ENCODE peak calls at places on chromosomes 11 and 22, in four cellular contexts. Z is K562, D is prostate gland, T is spleen. A is an unnamed sample.

GRCh38 chr22:38649841-38650522 is 6.2 kb downstream of the FAM227A start:
- DNase-seq in Z (no peak), D (no peak), T (no peak), A (no peak)

GRCh38 chr11:57379732-57380131 is 1.2 kb downstream of the PRG3 start:
- DNase-seq in Z (peak; percentile 59), D (no peak), T (no peak), A (no peak)

GRCh38 chr11:110896358-110896757 is 184.1 kb upstream of the ARHGAP20 start:
- DNase-seq in Z (no peak), D (no peak), T (no peak), A (no peak)

GRCh38 chr22:38220163-38220562 is 18.4 kb downstream of the MAFF start:
- DNase-seq in Z (no peak), D (no peak), T (no peak), A (no peak)

GRCh38 chr22:40410272-40410671 is 39.9 kb downstream of the SGSM3 start:
- DNase-seq in Z (no peak), D (no peak), T (no peak), A (peak; percentile 52)

GRCh38 chr22:24706050-24706449 is 68.5 kb downstream of the PIWIL3 start:
- DNase-seq in Z (peak; percentile 26), D (no peak), T (no peak), A (no peak)

GRCh38 chr22:38565441-38565840 is 4.5 kb downstream of the DMC1 start:
- DNase-seq in Z (no peak), D (no peak), T (no peak), A (no peak)

GRCh38 chr11:130775306-130776043 is 140.8 kb downstream of the SNX19 start:
- DNase-seq in Z (no peak), D (no peak), T (no peak), A (no peak)

GRCh38 chr22:19060356-19061009 is 61.7 kb downstream of the DGCR2 start:
- DNase-seq in Z (no peak), D (peak; percentile 50), T (peak; percentile 28), A (no peak)

GRCh38 chr11:57649826-57650738 is at the start of gene YPEL4:
- DNase-seq in Z (peak; percentile 82), D (no peak), T (peak; percentile 81), A (no peak)

GRCh38 chr22:32996702-32997101 is 61.5 kb downstream of the SYN3 start:
- DNase-seq in Z (no peak), D (peak; percentile 37), T (no peak), A (no peak)

GRCh38 chr11:123203934-123204333 is 8.9 kb upstream of the CLMP start:
- DNase-seq in Z (no peak), D (no peak), T (no peak), A (no peak)

GRCh38 chr11:69948256-69949141 is 129.3 kb upstream of the FGF3 start:
- DNase-seq in Z (peak; percentile 75), D (no peak), T (peak; percentile 57), A (peak; percentile 65)

GRCh38 chr11:93952082-93952780 is 68.9 kb upstream of the HEPHL1 start:
- DNase-seq in Z (no peak), D (no peak), T (no peak), A (no peak)

GRCh38 chr11:134047586-134047999 is 21.3 kb upstream of the JAM3 start:
- DNase-seq in Z (peak; percentile 27), D (no peak), T (peak; percentile 59), A (no peak)

GRCh38 chr22:19766506-19767426 is 6.2 kb downstream of the TBX1 start:
- DNase-seq in Z (peak; percentile 84), D (peak; percentile 45), T (peak; percentile 91), A (peak; percentile 71)

GRCh38 chr11:9137293-9138132 is 46.1 kb upstream of the SCUBE2 start:
- DNase-seq in Z (peak; percentile 74), D (peak; percentile 75), T (peak; percentile 88), A (peak; percentile 84)

GRCh38 chr11:75429902-75430691 is 2.9 kb downstream of the KLHL35 start:
- DNase-seq in Z (no peak), D (peak; percentile 26), T (peak; percentile 88), A (peak; percentile 76)

GRCh38 chr22:31206896-31207687 is 5.0 kb upstream of the LIMK2 start:
- DNase-seq in Z (no peak), D (peak; percentile 92), T (no peak), A (peak; percentile 83)

GRCh38 chr11:73330569-73331093 is 22.6 kb downstream of the ARHGEF17 start:
- DNase-seq in Z (peak; percentile 45), D (no peak), T (no peak), A (no peak)

GRCh38 chr11:65644837-65645236 is 6.9 kb downstream of the SIPA1 start:
- DNase-seq in Z (no peak), D (no peak), T (peak; percentile 74), A (no peak)

GRCh38 chr11:65645710-65646109 is 7.8 kb downstream of the SIPA1 start:
- DNase-seq in Z (no peak), D (no peak), T (peak; percentile 74), A (no peak)

GRCh38 chr11:65648997-65649491 is 11.1 kb downstream of the SIPA1 start:
- DNase-seq in Z (no peak), D (no peak), T (peak; percentile 74), A (peak; percentile 66)

GRCh38 chr11:65646288-65646734 is 8.4 kb downstream of the SIPA1 start:
- DNase-seq in Z (no peak), D (no peak), T (peak; percentile 74), A (no peak)

GRCh38 chr11:65646921-65647701 is 9.2 kb downstream of the SIPA1 start:
- DNase-seq in Z (peak; percentile 35), D (peak; percentile 58), T (peak; percentile 83), A (peak; percentile 78)
- TF ChIP-seq POLR2A in Z (no peak), D (peak; percentile 79), T (no peak), A (no peak)

DNA sequence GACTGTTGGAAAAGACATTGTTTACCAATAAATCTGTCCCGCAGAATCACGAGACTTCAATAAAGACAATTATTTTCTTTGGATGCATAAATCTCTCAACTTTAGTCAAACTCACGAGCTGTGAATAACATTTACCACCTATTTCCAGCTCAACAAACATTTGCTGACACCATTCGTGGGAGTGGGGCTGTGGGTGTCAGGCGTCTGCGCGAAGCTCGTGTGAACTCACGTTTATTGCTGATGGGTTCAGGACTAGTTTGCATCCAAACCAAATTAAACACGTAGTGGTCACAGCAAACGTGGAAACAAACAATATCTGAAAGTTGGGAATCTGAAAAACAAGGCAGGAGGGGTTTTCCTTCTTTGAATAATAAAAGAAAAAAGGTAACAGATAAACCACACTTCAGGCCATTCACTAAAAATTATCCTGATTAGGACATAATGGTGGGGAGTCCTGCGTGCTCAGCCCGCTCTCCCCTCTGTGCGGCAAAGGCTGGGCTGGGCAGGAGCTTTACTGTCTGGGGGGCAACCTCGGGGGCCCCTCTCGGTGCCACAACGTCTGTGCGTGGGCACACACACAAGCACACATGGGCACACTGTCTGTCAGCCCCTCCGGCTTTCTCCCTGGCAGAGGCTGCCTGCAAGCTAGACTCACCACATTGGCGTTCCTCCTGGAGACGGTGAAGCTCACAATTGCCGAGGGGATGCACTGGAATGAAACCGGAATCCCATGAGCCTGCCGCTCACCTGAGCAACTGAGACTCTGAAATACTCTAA is 5.3 kb downstream of the MLC1 start:
- DNase-seq in Z (no peak), D (no peak), T (peak; percentile 46), A (no peak)
- TF ChIP-seq POLR2AphosphoS5 in Z (no peak), D (no peak), T (no peak), A (no peak)

DNA sequence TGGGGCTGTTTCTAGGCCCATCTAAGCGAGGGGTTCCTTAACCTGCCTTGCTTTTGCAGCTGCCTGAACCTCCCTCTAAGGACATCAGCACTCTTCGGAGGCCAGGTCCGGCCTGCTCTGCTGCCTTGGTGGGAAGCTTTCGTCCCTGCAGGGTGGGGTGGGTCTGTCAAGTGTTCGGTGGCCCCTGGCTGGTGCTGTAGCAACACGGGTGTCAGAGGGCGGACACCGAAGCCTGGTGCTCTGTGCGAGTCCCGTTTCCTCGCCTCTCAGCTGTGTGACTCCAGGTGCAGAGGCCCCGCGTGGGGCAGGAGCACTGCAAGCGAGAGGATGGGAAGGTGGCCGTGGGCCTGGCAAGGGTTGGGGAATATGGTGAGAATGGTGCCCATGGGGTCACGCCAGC is 64.6 kb downstream of the CDKN1C start:
- DNase-seq in Z (no peak), D (no peak), T (peak; percentile 51), A (no peak)
- H3K9me3 ChIP-seq in Z (peaks cover 10% of the 10 kb centered on the region), D (no peaks in the 10 kb centered on the region), T (peaks cover 20% of the 10 kb centered on the region), A (peaks cover 9% of the 10 kb centered on the region)

GRCh38 chr11:15091175-15091574 is 17.8 kb downstream of the CALCB start:
- DNase-seq in Z (no peak), D (no peak), T (no peak), A (no peak)

GRCh38 chr11:15097411-15097810 is 17.3 kb upstream of the INSC start:
- DNase-seq in Z (no peak), D (no peak), T (no peak), A (no peak)

GRCh38 chr11:15093432-15093831 is 20.0 kb downstream of the CALCB start:
- DNase-seq in Z (no peak), D (no peak), T (no peak), A (no peak)

GRCh38 chr11:15095736-15096228 is 18.9 kb upstream of the INSC start:
- DNase-seq in Z (no peak), D (no peak), T (no peak), A (no peak)

DNA sequence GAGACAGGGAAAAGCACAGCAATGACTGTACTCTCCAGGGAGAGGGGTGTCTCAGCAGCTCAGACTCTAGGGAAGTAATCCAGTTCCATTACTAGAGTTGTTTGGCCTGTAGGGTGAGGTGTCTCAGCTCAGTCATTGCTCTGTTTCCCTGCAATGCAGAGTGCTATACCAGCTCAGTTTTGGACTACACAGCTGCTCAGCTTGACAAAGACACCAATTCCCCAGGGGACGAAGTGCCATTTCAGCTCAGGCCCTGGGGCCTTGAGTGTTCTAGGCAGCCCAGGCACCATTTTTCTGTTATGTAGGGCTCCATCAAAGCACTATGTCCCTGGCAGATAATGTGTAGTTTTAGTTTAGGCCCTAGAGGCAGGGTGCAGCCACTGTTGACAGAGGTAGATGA is 18.2 kb downstream of the CALCB start:
- DNase-seq in Z (no peak), D (no peak), T (no peak), A (no peak)
- TF ChIP-seq POLR2A in Z (no peak), D (no peak), T (no peak), A (no peak)

GRCh38 chr11:6611092-6612007 is 666 bp downstream of the TAF10 start:
- DNase-seq in Z (no peak), D (no peak), T (peak; percentile 69), A (no peak)
- TF ChIP-seq POLR2AphosphoS5 in Z (no peak), D (peak; percentile 19), T (peak; percentile 60), A (no peak)

GRCh38 chr11:50073113-50074105 is 40.7 kb downstream of the OR4C45 start:
- DNase-seq in Z (no peak), D (no peak), T (no peak), A (no peak)

GRCh38 chr11:50071584-50072225 is 39.0 kb downstream of the OR4C45 start:
- DNase-seq in Z (no peak), D (no peak), T (no peak), A (no peak)

GRCh38 chr11:50070389-50070788 is 37.7 kb downstream of the OR4C45 start:
- DNase-seq in Z (no peak), D (no peak), T (no peak), A (no peak)

GRCh38 chr11:50074161-50074560 is 41.5 kb downstream of the OR4C45 start:
- DNase-seq in Z (no peak), D (no peak), T (no peak), A (no peak)

GRCh38 chr11:50072226-50073112 is 39.8 kb downstream of the OR4C45 start:
- DNase-seq in Z (no peak), D (no peak), T (no peak), A (no peak)
- H3K9me3 ChIP-seq in Z (no peaks in the 10 kb centered on the region), D (no peaks in the 10 kb centered on the region), T (no peaks in the 10 kb centered on the region), A (peaks cover 82% of the 10 kb centered on the region)

GRCh38 chr11:125300791-125301218 is 136.3 kb downstream of the PKNOX2 start:
- DNase-seq in Z (no peak), D (peak; percentile 41), T (no peak), A (no peak)
- TF ChIP-seq POLR2A in Z (no peak), D (no peak), T (no peak), A (no peak)

GRCh38 chr11:19200410-19201201 is 1.2 kb downstream of the CSRP3 start:
- DNase-seq in Z (no peak), D (no peak), T (no peak), A (peak; percentile 71)
- TF ChIP-seq POLR2AphosphoS5 in Z (no peak), D (no peak), T (no peak), A (no peak)